ENCODE peak calls at places on chromosomes 13 and 19, in five cellular contexts. One of them, this sample, is unnamed.

GRCh38 chr13:48009298-48009697 is 8.2 kb upstream of the SUCLA2 start:
- DNase-seq in lung: no peak
- DNase-seq in tibial nerve: no peak
- DNase-seq in heart right ventricle: no peak
- DNase-seq in IMR-90: peak
- DNase-seq in this sample: peak

GRCh38 chr19:41321600-41322270 is 11.8 kb downstream of the CCDC97 start:
- DNase-seq in lung: no peak
- DNase-seq in tibial nerve: no peak
- DNase-seq in heart right ventricle: no peak
- DNase-seq in IMR-90: peak
- DNase-seq in this sample: peak

GRCh38 chr19:3670258-3670795 is 29.9 kb downstream of the PIP5K1C start:
- DNase-seq in lung: no peak
- DNase-seq in tibial nerve: peak
- DNase-seq in heart right ventricle: peak
- DNase-seq in IMR-90: peak
- DNase-seq in this sample: peak

GRCh38 chr19:38006361-38007045 is 99.5 kb downstream of the SIPA1L3 start:
- DNase-seq in lung: no peak
- DNase-seq in tibial nerve: no peak
- DNase-seq in heart right ventricle: no peak
- DNase-seq in IMR-90: no peak
- DNase-seq in this sample: no peak

GRCh38 chr13:72960541-72960940 is 98.3 kb upstream of the KLF5 start:
- DNase-seq in lung: no peak
- DNase-seq in tibial nerve: no peak
- DNase-seq in heart right ventricle: no peak
- DNase-seq in IMR-90: no peak
- DNase-seq in this sample: no peak

GRCh38 chr19:10288662-10289166 is 1.0 kb upstream of the ICAM5 start:
- DNase-seq in lung: peak
- DNase-seq in tibial nerve: no peak
- DNase-seq in heart right ventricle: no peak
- DNase-seq in IMR-90: peak
- DNase-seq in this sample: peak

GRCh38 chr13:98909016-98909415 is 68.8 kb downstream of the DOCK9 start:
- DNase-seq in lung: no peak
- DNase-seq in tibial nerve: no peak
- DNase-seq in heart right ventricle: no peak
- DNase-seq in IMR-90: peak
- DNase-seq in this sample: peak

GRCh38 chr13:36094478-36094877 is 36.7 kb downstream of the DCLK1 start:
- DNase-seq in lung: no peak
- DNase-seq in tibial nerve: no peak
- DNase-seq in heart right ventricle: no peak
- DNase-seq in IMR-90: no peak
- DNase-seq in this sample: no peak

GRCh38 chr13:101415358-101416174 is 742 bp downstream of the NALCN start:
- DNase-seq in lung: no peak
- DNase-seq in tibial nerve: no peak
- DNase-seq in heart right ventricle: no peak
- DNase-seq in IMR-90: no peak
- DNase-seq in this sample: no peak

GRCh38 chr13:110885966-110886365 is 28.9 kb downstream of the ANKRD10 start:
- DNase-seq in lung: no peak
- DNase-seq in tibial nerve: no peak
- DNase-seq in heart right ventricle: no peak
- DNase-seq in IMR-90: no peak
- DNase-seq in this sample: no peak

GRCh38 chr19:50510121-50510670 is 795 bp downstream of the JOSD2 start:
- DNase-seq in lung: no peak
- DNase-seq in tibial nerve: no peak
- DNase-seq in heart right ventricle: no peak
- DNase-seq in IMR-90: no peak
- DNase-seq in this sample: no peak

GRCh38 chr13:103436057-103436654 is 369.9 kb upstream of the SLC10A2 start:
- DNase-seq in lung: no peak
- DNase-seq in tibial nerve: no peak
- DNase-seq in heart right ventricle: no peak
- DNase-seq in IMR-90: no peak
- DNase-seq in this sample: no peak

GRCh38 chr13:99296270-99296865 is 10.8 kb downstream of the GPR183 start:
- DNase-seq in lung: no peak
- DNase-seq in tibial nerve: no peak
- DNase-seq in heart right ventricle: no peak
- DNase-seq in IMR-90: peak
- DNase-seq in this sample: no peak

GRCh38 chr19:41263042-41263849 is 926 bp upstream of the HNRNPUL1 start:
- DNase-seq in lung: peak
- DNase-seq in tibial nerve: peak
- DNase-seq in heart right ventricle: peak
- DNase-seq in IMR-90: peak
- DNase-seq in this sample: peak

GRCh38 chr13:72290962-72291681 is 424.1 kb upstream of the DACH1 start:
- DNase-seq in lung: no peak
- DNase-seq in tibial nerve: no peak
- DNase-seq in heart right ventricle: no peak
- DNase-seq in IMR-90: no peak
- DNase-seq in this sample: peak

GRCh38 chr19:42497492-42498226 is 30.6 kb downstream of the CEACAM1 start:
- DNase-seq in lung: no peak
- DNase-seq in tibial nerve: no peak
- DNase-seq in heart right ventricle: no peak
- DNase-seq in IMR-90: no peak
- DNase-seq in this sample: no peak

GRCh38 chr13:70502944-70503343 is 394.7 kb upstream of the KLHL1 start:
- DNase-seq in lung: no peak
- DNase-seq in tibial nerve: no peak
- DNase-seq in heart right ventricle: no peak
- DNase-seq in IMR-90: no peak
- DNase-seq in this sample: no peak

GRCh38 chr19:19458110-19458816 is 52.8 kb downstream of the GATAD2A start:
- DNase-seq in lung: no peak
- DNase-seq in tibial nerve: no peak
- DNase-seq in heart right ventricle: no peak
- DNase-seq in IMR-90: no peak
- DNase-seq in this sample: peak

GRCh38 chr19:48511800-48512503 is at the start of gene LMTK3:
- DNase-seq in lung: no peak
- DNase-seq in tibial nerve: no peak
- DNase-seq in heart right ventricle: no peak
- DNase-seq in IMR-90: peak
- DNase-seq in this sample: no peak

GRCh38 chr13:113634279-113635047 is 23.5 kb downstream of the ATP4B start:
- DNase-seq in lung: no peak
- DNase-seq in tibial nerve: no peak
- DNase-seq in heart right ventricle: no peak
- DNase-seq in IMR-90: no peak
- DNase-seq in this sample: no peak

GRCh38 chr13:107650081-107650701 is 565.1 kb downstream of the LIG4 start:
- DNase-seq in lung: peak
- DNase-seq in tibial nerve: peak
- DNase-seq in heart right ventricle: peak
- DNase-seq in IMR-90: peak
- DNase-seq in this sample: no peak

DNA sequence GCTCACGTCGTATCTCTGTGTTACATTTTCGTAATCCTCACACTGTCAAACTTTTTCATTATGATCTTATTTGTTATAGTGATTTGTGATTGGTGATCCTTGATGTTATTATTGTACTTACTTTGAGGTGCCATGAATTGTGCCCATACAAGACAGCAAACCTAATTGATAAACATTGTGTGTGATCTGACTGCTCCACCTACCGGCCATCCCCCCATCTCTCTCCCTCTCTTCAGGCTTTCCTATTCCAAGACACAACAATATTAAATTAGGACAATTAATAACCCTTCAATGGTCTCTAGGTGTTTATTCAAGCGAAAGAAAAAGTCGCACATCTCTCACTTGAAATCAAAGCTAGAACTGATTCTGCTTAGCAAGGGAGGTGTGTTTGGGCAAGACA is 349.3 kb downstream of the RBM26 start:
- DNase-seq in lung: no peak
- DNase-seq in tibial nerve: no peak
- DNase-seq in heart right ventricle: no peak
- DNase-seq in IMR-90: no peak
- DNase-seq in this sample: no peak
- TF ChIP-seq CTCF in lung: no peak
- TF ChIP-seq CTCF in tibial nerve: no peak
- TF ChIP-seq CTCF in heart right ventricle: no peak
- TF ChIP-seq CTCF in IMR-90: no peak
- TF ChIP-seq CTCF in this sample: no peak

DNA sequence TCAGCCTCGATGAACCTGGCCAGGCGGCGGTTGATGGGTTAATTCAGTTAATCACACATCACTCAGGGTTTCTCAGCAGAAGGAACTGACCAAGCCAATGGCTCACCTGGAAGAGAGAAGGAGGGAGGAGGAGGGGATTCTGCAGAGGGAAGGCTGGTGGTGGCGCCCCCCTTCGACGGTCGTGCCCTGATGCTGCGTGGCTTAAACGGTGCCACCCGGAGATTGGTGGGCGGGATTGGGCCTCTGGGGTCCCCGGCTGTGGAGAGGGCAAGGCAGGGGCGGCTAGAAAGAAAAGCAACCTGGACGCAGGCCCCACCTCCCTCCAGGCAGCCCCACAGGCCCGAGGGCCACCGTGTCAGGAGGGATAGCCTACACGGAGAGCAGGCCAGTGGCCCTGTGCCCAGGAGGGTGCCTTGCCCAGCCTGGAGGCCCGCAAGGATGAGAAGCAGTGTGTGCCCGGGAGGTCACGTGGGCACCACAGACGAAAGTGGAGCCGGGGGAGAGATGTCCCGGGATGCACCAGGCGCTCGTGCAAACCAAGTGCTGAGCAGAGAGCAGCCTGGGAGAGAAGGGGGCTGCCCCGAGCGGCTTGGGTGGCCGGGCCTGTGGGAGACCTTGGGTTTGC is 16.0 kb downstream of the CSNK1G2 start:
- DNase-seq in lung: no peak
- DNase-seq in tibial nerve: no peak
- DNase-seq in heart right ventricle: no peak
- DNase-seq in IMR-90: no peak
- DNase-seq in this sample: no peak
- TF ChIP-seq CTCF in lung: no peak
- TF ChIP-seq CTCF in tibial nerve: no peak
- TF ChIP-seq CTCF in heart right ventricle: no peak
- TF ChIP-seq CTCF in IMR-90: no peak
- TF ChIP-seq CTCF in this sample: no peak

GRCh38 chr19:12137541-12137940 is 2.6 kb downstream of the ZNF20 start:
- DNase-seq in lung: no peak
- DNase-seq in tibial nerve: no peak
- DNase-seq in heart right ventricle: no peak
- DNase-seq in IMR-90: no peak
- DNase-seq in this sample: peak
- TF ChIP-seq CTCF in lung: no peak
- TF ChIP-seq CTCF in tibial nerve: no peak
- TF ChIP-seq CTCF in heart right ventricle: peak
- TF ChIP-seq CTCF in IMR-90: no peak
- TF ChIP-seq CTCF in this sample: peak

GRCh38 chr13:79060216-79060615 is 345.8 kb downstream of the RBM26 start:
- DNase-seq in lung: no peak
- DNase-seq in tibial nerve: no peak
- DNase-seq in heart right ventricle: no peak
- DNase-seq in IMR-90: no peak
- DNase-seq in this sample: no peak
- TF ChIP-seq CTCF in lung: no peak
- TF ChIP-seq CTCF in tibial nerve: no peak
- TF ChIP-seq CTCF in heart right ventricle: no peak
- TF ChIP-seq CTCF in IMR-90: no peak
- TF ChIP-seq CTCF in this sample: peak